ENCODE peak calls at places on chromosomes 12 and 14, in four cellular contexts. M is transverse colon; L is CD8-positive, alpha-beta T cell; P is pancreas. W is an unnamed sample.

GRCh38 chr12:15209782-15210181 is 11.4 kb downstream of the RERG start:
- DNase-seq in M (no peak), L (no peak), P (no peak), W (peak)

GRCh38 chr14:68033533-68033932 is 214.0 kb downstream of the RAD51B start:
- DNase-seq in M (no peak), P (no peak), L (no peak), W (no peak)

GRCh38 chr12:87227157-87227556 is 802.0 kb downstream of the C12orf50 start:
- DNase-seq in L (no peak), P (no peak), M (no peak), W (peak)

GRCh38 chr14:76701981-76702380 is 59.3 kb upstream of the VASH1 start:
- DNase-seq in M (no peak), P (no peak), L (no peak), W (no peak)

GRCh38 chr14:103788086-103788485 is 59.3 kb downstream of the PPP1R13B start:
- DNase-seq in L (no peak), M (no peak), P (no peak), W (no peak)

GRCh38 chr14:30869525-30870150 is 4.7 kb upstream of the COCH start:
- DNase-seq in L (no peak), M (no peak), P (no peak), W (no peak)

GRCh38 chr12:122964439-122965257 is 1.6 kb downstream of the ABCB9 start:
- DNase-seq in P (no peak), L (no peak), M (no peak), W (no peak)

GRCh38 chr14:101395779-101396178 is 165.5 kb upstream of the DIO3 start:
- DNase-seq in P (no peak), M (no peak), L (no peak), W (no peak)

GRCh38 chr12:84601483-84601882 is 311.1 kb downstream of the SLC6A15 start:
- DNase-seq in M (no peak), L (no peak), P (no peak), W (no peak)

GRCh38 chr12:132486168-132486567 is 3.8 kb upstream of the FBRSL1 start:
- DNase-seq in P (no peak), M (no peak), L (no peak), W (no peak)

GRCh38 chr14:51089278-51089677 is 5.6 kb downstream of the TRIM9 start:
- DNase-seq in L (no peak), M (no peak), P (no peak), W (no peak)

GRCh38 chr14:55052259-55052930 is 948 bp downstream of the MAPK1IP1L start:
- DNase-seq in L (no peak), P (no peak), M (no peak), W (peak)

GRCh38 chr12:119068129-119068856 is 87.0 kb downstream of the SRRM4 start:
- DNase-seq in P (no peak), L (no peak), M (no peak), W (no peak)

GRCh38 chr14:71478542-71478941 is 453.7 kb upstream of the RGS6 start:
- DNase-seq in L (no peak), P (no peak), M (no peak), W (peak)

GRCh38 chr12:76123301-76124212 is 39.1 kb upstream of the NAP1L1 start:
- DNase-seq in P (no peak), L (no peak), M (no peak), W (peak)

GRCh38 chr12:70747445-70747844 is 110.2 kb upstream of the PTPRB start:
- DNase-seq in P (no peak), L (no peak), M (no peak), W (no peak)

GRCh38 chr12:49777800-49778748 is 36.7 kb downstream of the TMBIM6 start:
- DNase-seq in P (peak), L (peak), M (peak), W (peak)

GRCh38 chr12:94263905-94264655 is 115.7 kb downstream of the PLXNC1 start:
- DNase-seq in P (no peak), L (no peak), M (no peak), W (peak)

GRCh38 chr14:58703149-58703509 is 65.4 kb downstream of the DACT1 start:
- DNase-seq in P (no peak), M (peak), L (no peak), W (no peak)

GRCh38 chr12:120235369-120236123 is 30.0 kb downstream of the PXN start:
- DNase-seq in L (no peak), M (no peak), P (no peak), W (no peak)

GRCh38 chr12:90023207-90023870 is 314.7 kb upstream of the ATP2B1 start:
- DNase-seq in L (no peak), M (no peak), P (no peak), W (no peak)

GRCh38 chr12:88836156-88836555 is 255.9 kb upstream of the KITLG start:
- DNase-seq in M (no peak), L (no peak), P (no peak), W (no peak)

GRCh38 chr12:48973531-48973930 is 2.0 kb upstream of the WNT10B start:
- DNase-seq in M (no peak), P (no peak), L (no peak), W (no peak)

GRCh38 chr12:6083606-6084005 is 40.9 kb downstream of the VWF start:
- DNase-seq in M (no peak), P (no peak), L (no peak), W (no peak)

GRCh38 chr12:47222960-47223847 is 143.4 kb upstream of the AMIGO2 start:
- DNase-seq in M (no peak), L (no peak), P (no peak), W (peak)

GRCh38 chr12:41992029-41992428 is 152.6 kb downstream of the GXYLT1 start:
- DNase-seq in L (no peak), M (no peak), P (no peak), W (no peak)

GRCh38 chr12:4267904-4268548 is 5.5 kb upstream of the CCND2 start:
- DNase-seq in L (no peak), P (no peak), M (no peak), W (no peak)

GRCh38 chr12:11885261-11886038 is 185.3 kb upstream of the BCL2L14 start:
- DNase-seq in L (no peak), P (no peak), M (peak), W (peak)

GRCh38 chr14:54488318-54488645 is 498 bp downstream of the GMFB start:
- DNase-seq in P (no peak), M (no peak), L (no peak), W (no peak)

GRCh38 chr12:26119391-26119981 is 5.4 kb downstream of the BHLHE41 start:
- DNase-seq in M (no peak), P (no peak), L (no peak), W (peak)

GRCh38 chr12:95789126-95790024 is 1.2 kb downstream of the NTN4 start:
- DNase-seq in L (no peak), M (peak), P (peak), W (no peak)

GRCh38 chr14:103074699-103075341 is 9.2 kb upstream of the LBHD2 start:
- DNase-seq in L (no peak), M (peak), P (no peak), W (no peak)

GRCh38 chr12:57477710-57478681 is 1.7 kb downstream of the ARHGAP9 start:
- DNase-seq in P (peak), M (no peak), L (peak), W (no peak)

GRCh38 chr14:23172572-23172971 is 10.9 kb downstream of the SLC7A8 start:
- DNase-seq in M (no peak), L (no peak), P (no peak), W (no peak)

GRCh38 chr14:52342849-52343606 is 28.9 kb downstream of the PTGER2 start:
- DNase-seq in M (no peak), L (no peak), P (no peak), W (peak)

GRCh38 chr14:31026395-31027096 is 367 bp upstream of the STRN3 start:
- DNase-seq in M (peak), L (peak), P (peak), W (peak)

GRCh38 chr12:27123642-27124041 is 41.3 kb upstream of the C12orf71 start:
- DNase-seq in L (no peak), P (no peak), M (no peak), W (no peak)
- TF ChIP-seq CTCF in L (no peak), P (no peak), M (peak), W (no peak)

GRCh38 chr14:95759952-95760351 is 46.0 kb upstream of the TCL1A start:
- DNase-seq in M (no peak), P (no peak), L (no peak), W (no peak)

GRCh38 chr14:95760596-95760995 is 46.7 kb upstream of the TCL1A start:
- DNase-seq in P (no peak), L (no peak), M (no peak), W (no peak)

GRCh38 chr14:95758331-95758730 is 44.4 kb upstream of the TCL1A start:
- DNase-seq in P (no peak), M (no peak), L (no peak), W (no peak)

GRCh38 chr14:95763875-95764274 is 50.0 kb upstream of the TCL1A start:
- DNase-seq in P (no peak), M (no peak), L (no peak), W (no peak)

DNA sequence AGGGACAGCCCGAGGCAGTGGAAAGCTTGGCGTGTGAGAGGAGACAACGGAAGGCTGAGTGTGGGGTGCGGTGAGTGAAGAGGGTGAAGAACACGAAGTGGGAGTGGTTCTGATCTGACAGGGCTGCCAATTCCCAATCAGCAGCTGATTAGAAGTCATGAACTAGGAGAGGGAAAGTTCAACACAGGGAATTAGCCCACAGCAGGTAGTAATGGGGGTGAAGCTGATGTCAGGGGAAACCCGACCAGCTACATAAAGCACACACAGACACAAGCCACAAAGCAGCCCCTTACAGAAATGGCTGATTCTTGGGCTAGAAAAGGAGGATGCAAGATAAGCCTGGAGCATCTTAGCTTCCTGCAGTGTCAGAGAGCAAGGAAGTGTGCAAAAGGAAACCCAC is 47.5 kb upstream of the TCL1A start:
- DNase-seq in L (no peak), M (no peak), P (no peak), W (no peak)
- H3K4me3 ChIP-seq in L (no peak), M (no peak), P (no peak), W (no peak)

DNA sequence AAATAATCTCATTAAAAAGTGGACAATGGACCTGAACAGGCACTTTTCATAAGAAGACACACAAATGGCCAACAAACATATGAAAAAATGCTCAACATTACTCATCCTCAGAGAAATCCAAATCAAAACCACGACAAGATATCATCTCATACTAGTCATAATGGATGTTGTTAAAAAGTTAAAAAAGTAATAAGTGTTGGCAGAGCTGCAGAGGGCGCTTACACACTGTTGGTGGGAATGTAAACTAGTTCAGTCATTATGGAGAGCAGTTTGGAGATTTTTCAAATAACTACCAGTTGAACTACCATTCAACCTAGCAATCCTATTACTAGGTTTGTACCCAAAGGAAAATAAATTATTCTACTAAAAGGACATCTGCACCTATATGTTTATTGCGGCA is 47.2 kb downstream of the FOXG1 start:
- DNase-seq in M (no peak), P (no peak), L (no peak), W (peak)
- TF ChIP-seq CTCF in M (no peak), P (no peak), L (no peak), W (no peak)

DNA sequence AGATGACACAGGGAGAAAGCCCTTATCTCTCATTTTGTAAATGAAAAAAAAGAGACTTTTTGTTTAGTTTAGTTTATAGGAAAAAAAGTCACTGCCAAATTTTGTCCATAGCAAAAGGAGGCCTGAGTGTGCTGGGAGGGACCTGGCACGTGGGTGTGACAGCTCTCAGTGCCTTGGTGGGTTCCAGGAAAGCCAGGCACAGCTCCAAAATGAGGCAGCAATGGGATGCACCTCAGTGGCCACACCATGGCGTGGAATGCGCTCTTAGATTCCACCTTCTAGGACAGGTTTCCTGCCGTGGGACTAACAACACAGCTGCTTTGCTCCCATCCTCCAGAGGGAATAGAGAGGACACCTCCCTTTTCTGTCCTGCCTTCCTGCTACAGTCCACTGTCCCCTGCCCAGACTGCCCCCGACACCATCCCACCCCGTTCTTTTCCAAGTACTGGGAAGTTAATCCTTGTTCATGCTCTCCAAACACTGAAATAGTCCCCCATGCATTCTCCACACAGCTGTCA is 207.6 kb downstream of the EMP1 start:
- DNase-seq in M (no peak), L (no peak), P (no peak), W (no peak)
- H3K4me3 ChIP-seq in M (no peak), L (no peak), P (no peak), W (no peak)

GRCh38 chr14:73741386-73741875 is 27.2 kb upstream of the PNMA1 start:
- DNase-seq in L (peak), M (peak), P (peak), W (peak)
- TF ChIP-seq CTCF in L (no peak), M (no peak), P (no peak), W (no peak)

DNA sequence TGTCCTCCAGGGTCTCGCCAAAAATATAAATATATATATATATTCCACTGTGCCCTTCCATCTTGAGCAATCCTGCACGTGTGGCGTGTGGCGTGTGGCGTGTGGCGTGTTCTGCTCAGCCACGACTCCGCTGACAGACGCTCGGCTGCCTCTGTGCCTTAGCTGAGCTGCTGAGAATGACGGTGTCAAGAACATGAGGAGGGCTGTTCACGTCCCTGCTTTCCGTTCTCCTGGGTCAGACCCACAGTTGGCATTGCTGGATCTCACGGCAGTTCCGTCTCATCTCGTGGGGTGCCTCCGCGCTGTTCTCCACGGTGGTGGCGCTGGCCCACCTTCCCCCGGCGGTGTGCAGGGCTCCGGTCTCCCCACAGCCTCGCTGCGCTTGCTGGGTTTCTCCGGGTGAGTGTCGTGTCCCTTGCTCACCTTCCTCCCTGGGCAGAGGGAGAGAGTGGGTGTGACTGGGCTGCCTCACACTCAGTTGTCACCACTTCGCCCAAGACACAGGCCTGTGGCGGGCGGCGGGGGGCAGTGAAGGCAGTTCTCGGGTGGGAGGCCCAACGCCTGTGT is 9.4 kb downstream of the GPR132 start:
- DNase-seq in M (no peak), P (no peak), L (no peak), W (no peak)
- H3K4me3 ChIP-seq in M (no peak), P (no peak), L (no peak), W (no peak)

DNA sequence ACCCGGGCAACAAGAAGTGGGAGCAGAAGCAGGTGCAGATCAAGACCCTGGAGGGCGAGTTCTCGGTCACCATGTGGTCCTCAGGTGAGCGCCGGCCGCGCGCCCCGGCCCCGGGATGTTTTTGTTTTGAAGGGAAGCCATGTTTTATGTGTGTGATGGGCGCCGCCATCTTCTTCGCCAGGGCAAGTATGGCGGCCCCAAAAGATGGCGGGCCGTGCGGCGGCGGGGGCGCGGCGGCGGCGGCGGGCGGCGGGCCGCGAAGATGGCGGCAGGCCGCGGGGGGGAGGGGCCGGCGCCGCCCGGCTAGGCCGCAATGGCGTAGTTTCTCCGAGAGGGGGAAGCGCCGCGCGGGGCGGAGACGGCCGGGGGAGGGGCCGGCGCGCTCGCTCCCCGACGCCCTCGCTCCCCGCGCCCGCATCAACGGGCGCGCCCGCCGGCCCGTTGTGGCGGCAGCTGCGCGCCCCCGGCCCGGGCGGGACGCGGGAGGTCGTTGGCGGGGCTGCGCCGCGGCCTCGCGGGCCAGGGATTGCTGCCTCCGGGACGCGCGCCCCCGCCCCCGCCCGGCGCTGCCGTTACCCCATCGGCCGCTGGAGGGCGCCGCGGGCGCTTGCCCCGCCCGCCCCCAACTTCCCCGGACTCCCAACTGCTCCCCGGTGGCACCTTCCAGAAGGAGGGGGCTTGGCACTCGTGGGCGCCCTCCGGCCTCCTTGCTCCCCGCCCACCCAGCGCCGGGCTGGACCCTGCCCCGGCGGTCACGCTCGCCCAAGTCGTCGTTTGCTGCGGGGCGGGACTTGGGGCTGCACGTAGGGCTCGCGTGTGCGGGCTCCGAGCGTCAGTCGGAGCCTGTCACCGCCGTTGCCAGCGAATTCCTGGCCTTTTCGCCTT is 1.1 kb downstream of the YY1 start:
- DNase-seq in P (peak), L (peak), M (peak), W (peak)
- TF ChIP-seq CTCF in P (peak), L (peak), M (peak), W (peak)

W was measured in astrocyte of the spinal cord.